ENCODE peak calls at places on chromosomes 16 and 17, in eight cellular contexts. One of them, this sample, is unnamed. For H3K4me1, the result is how much of the 10 kb centered on the place peaks cover.

GRCh38 chr17:11598274-11599221 is at the start of gene DNAH9:
- DNase-seq in GM23338: peak
- DNase-seq in fibroblast of lung: peak
- DNase-seq in HCT116: no peak
- DNase-seq in GM23248: peak
- DNase-seq in PC-9: no peak
- DNase-seq in hepatocyte: peak
- DNase-seq in endothelial cell of umbilical vein: no peak
- DNase-seq in this sample: peak

GRCh38 chr17:48492401-48493298 is 38.2 kb downstream of the HOXB1 start:
- DNase-seq in PC-9: peak
- DNase-seq in fibroblast of lung: peak
- DNase-seq in hepatocyte: peak
- DNase-seq in GM23248: peak
- DNase-seq in HCT116: no peak
- DNase-seq in GM23338: peak
- DNase-seq in endothelial cell of umbilical vein: peak
- DNase-seq in this sample: peak

GRCh38 chr16:85207357-85207921 is 95.2 kb upstream of the CIBAR2 start:
- DNase-seq in hepatocyte: no peak
- DNase-seq in GM23338: no peak
- DNase-seq in PC-9: no peak
- DNase-seq in fibroblast of lung: peak
- DNase-seq in GM23248: no peak
- DNase-seq in endothelial cell of umbilical vein: no peak
- DNase-seq in HCT116: no peak
- DNase-seq in this sample: no peak

GRCh38 chr16:12869681-12870427 is 31.5 kb upstream of the SHISA9 start:
- DNase-seq in fibroblast of lung: no peak
- DNase-seq in endothelial cell of umbilical vein: no peak
- DNase-seq in GM23338: no peak
- DNase-seq in PC-9: peak
- DNase-seq in GM23248: no peak
- DNase-seq in HCT116: no peak
- DNase-seq in hepatocyte: no peak
- DNase-seq in this sample: no peak

GRCh38 chr16:29744541-29745101 is 1.2 kb downstream of the C16orf54 start:
- DNase-seq in HCT116: no peak
- DNase-seq in GM23248: no peak
- DNase-seq in hepatocyte: no peak
- DNase-seq in GM23338: peak
- DNase-seq in endothelial cell of umbilical vein: no peak
- DNase-seq in PC-9: no peak
- DNase-seq in fibroblast of lung: no peak
- DNase-seq in this sample: no peak

GRCh38 chr17:7263071-7263800 is 958 bp upstream of the CLDN7 start:
- DNase-seq in GM23248: no peak
- DNase-seq in hepatocyte: peak
- DNase-seq in HCT116: peak
- DNase-seq in fibroblast of lung: no peak
- DNase-seq in endothelial cell of umbilical vein: no peak
- DNase-seq in PC-9: peak
- DNase-seq in GM23338: peak
- DNase-seq in this sample: peak

GRCh38 chr17:73594598-73594997 is 49.6 kb downstream of the SDK2 start:
- DNase-seq in hepatocyte: no peak
- DNase-seq in PC-9: no peak
- DNase-seq in GM23248: no peak
- DNase-seq in fibroblast of lung: no peak
- DNase-seq in HCT116: no peak
- DNase-seq in GM23338: no peak
- DNase-seq in endothelial cell of umbilical vein: no peak
- DNase-seq in this sample: no peak

GRCh38 chr16:88503771-88504488 is 50.9 kb downstream of the ZFPM1 start:
- DNase-seq in HCT116: no peak
- DNase-seq in GM23338: no peak
- DNase-seq in fibroblast of lung: no peak
- DNase-seq in hepatocyte: no peak
- DNase-seq in endothelial cell of umbilical vein: no peak
- DNase-seq in GM23248: no peak
- DNase-seq in PC-9: no peak
- DNase-seq in this sample: no peak

GRCh38 chr16:56753410-56753809 is 23.5 kb downstream of the NUP93 start:
- DNase-seq in HCT116: no peak
- DNase-seq in GM23248: peak
- DNase-seq in PC-9: no peak
- DNase-seq in endothelial cell of umbilical vein: no peak
- DNase-seq in fibroblast of lung: peak
- DNase-seq in GM23338: no peak
- DNase-seq in hepatocyte: no peak
- DNase-seq in this sample: no peak

GRCh38 chr16:80573700-80574120 is 32.9 kb downstream of the DYNLRB2 start:
- DNase-seq in GM23338: no peak
- DNase-seq in PC-9: no peak
- DNase-seq in hepatocyte: no peak
- DNase-seq in GM23248: no peak
- DNase-seq in fibroblast of lung: no peak
- DNase-seq in HCT116: no peak
- DNase-seq in endothelial cell of umbilical vein: no peak
- DNase-seq in this sample: no peak

GRCh38 chr17:19533718-19534561 is at the start of gene SLC47A1:
- DNase-seq in hepatocyte: peak
- DNase-seq in fibroblast of lung: peak
- DNase-seq in endothelial cell of umbilical vein: peak
- DNase-seq in GM23248: peak
- DNase-seq in GM23338: peak
- DNase-seq in HCT116: no peak
- DNase-seq in PC-9: no peak
- DNase-seq in this sample: peak

GRCh38 chr17:65054602-65055001 is 1.9 kb downstream of the GNA13 start:
- DNase-seq in GM23338: no peak
- DNase-seq in fibroblast of lung: no peak
- DNase-seq in hepatocyte: no peak
- DNase-seq in PC-9: peak
- DNase-seq in HCT116: no peak
- DNase-seq in endothelial cell of umbilical vein: no peak
- DNase-seq in GM23248: peak
- DNase-seq in this sample: no peak

GRCh38 chr17:68794636-68795503 is 160.3 kb downstream of the ABCA8 start:
- DNase-seq in HCT116: no peak
- DNase-seq in GM23338: peak
- DNase-seq in hepatocyte: peak
- DNase-seq in PC-9: no peak
- DNase-seq in endothelial cell of umbilical vein: peak
- DNase-seq in GM23248: peak
- DNase-seq in fibroblast of lung: peak
- DNase-seq in this sample: no peak

GRCh38 chr17:55198690-55199370 is 65.9 kb upstream of the HLF start:
- DNase-seq in PC-9: no peak
- DNase-seq in GM23338: no peak
- DNase-seq in HCT116: no peak
- DNase-seq in endothelial cell of umbilical vein: no peak
- DNase-seq in GM23248: no peak
- DNase-seq in hepatocyte: no peak
- DNase-seq in fibroblast of lung: no peak
- DNase-seq in this sample: no peak

GRCh38 chr17:56112086-56112485 is 41.2 kb upstream of the ANKFN1 start:
- DNase-seq in fibroblast of lung: peak
- DNase-seq in GM23338: no peak
- DNase-seq in hepatocyte: peak
- DNase-seq in HCT116: no peak
- DNase-seq in PC-9: no peak
- DNase-seq in GM23248: peak
- DNase-seq in endothelial cell of umbilical vein: no peak
- DNase-seq in this sample: no peak

GRCh38 chr17:73151888-73152633 is 12.7 kb upstream of the SSTR2 start:
- DNase-seq in fibroblast of lung: no peak
- DNase-seq in endothelial cell of umbilical vein: no peak
- DNase-seq in PC-9: no peak
- DNase-seq in GM23338: no peak
- DNase-seq in HCT116: no peak
- DNase-seq in hepatocyte: no peak
- DNase-seq in GM23248: no peak
- DNase-seq in this sample: no peak

GRCh38 chr17:82830249-82830661 is 9.6 kb downstream of the ZNF750 start:
- DNase-seq in fibroblast of lung: peak
- DNase-seq in hepatocyte: no peak
- DNase-seq in GM23248: no peak
- DNase-seq in endothelial cell of umbilical vein: no peak
- DNase-seq in PC-9: no peak
- DNase-seq in GM23338: no peak
- DNase-seq in HCT116: no peak
- DNase-seq in this sample: no peak

DNA sequence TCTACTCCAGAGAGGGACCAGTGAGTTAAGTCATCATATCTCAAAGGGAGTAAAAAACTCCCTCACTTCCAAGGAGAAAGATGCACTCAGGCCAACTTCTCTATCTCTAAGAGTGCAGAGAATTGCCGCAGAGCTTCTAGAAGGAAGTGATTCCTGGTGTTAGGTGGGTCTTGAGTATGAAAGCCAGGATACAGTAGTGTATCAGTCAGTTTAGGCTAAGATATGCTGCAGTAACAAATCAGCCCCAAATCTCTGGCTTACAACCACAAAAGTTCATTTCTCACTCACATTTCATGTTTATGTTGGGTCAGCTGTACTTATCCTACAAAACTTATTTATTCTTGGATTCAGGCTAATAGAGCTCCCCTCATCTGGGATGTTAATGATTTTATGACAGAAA is 106.3 kb downstream of the HS3ST4 start:
- DNase-seq in hepatocyte: no peak
- DNase-seq in HCT116: no peak
- DNase-seq in endothelial cell of umbilical vein: no peak
- DNase-seq in fibroblast of lung: no peak
- DNase-seq in PC-9: no peak
- DNase-seq in GM23248: no peak
- DNase-seq in GM23338: no peak
- DNase-seq in this sample: no peak
- H3K27ac ChIP-seq in hepatocyte: no peak
- H3K27ac ChIP-seq in HCT116: no peak
- H3K27ac ChIP-seq in endothelial cell of umbilical vein: no peak
- H3K27ac ChIP-seq in fibroblast of lung: no peak
- H3K27ac ChIP-seq in PC-9: no peak
- H3K27ac ChIP-seq in GM23248: no peak
- H3K27ac ChIP-seq in GM23338: no peak
- H3K27ac ChIP-seq in this sample: no peak

GRCh38 chr17:49848739-49849138 is 870 bp upstream of the TAC4 start:
- DNase-seq in endothelial cell of umbilical vein: no peak
- DNase-seq in PC-9: no peak
- DNase-seq in hepatocyte: no peak
- DNase-seq in GM23338: no peak
- DNase-seq in GM23248: no peak
- DNase-seq in HCT116: no peak
- DNase-seq in fibroblast of lung: no peak
- DNase-seq in this sample: no peak

GRCh38 chr17:49846938-49847712 is 744 bp downstream of the TAC4 start:
- DNase-seq in HCT116: no peak
- DNase-seq in fibroblast of lung: no peak
- DNase-seq in PC-9: no peak
- DNase-seq in endothelial cell of umbilical vein: no peak
- DNase-seq in GM23338: no peak
- DNase-seq in hepatocyte: no peak
- DNase-seq in GM23248: no peak
- DNase-seq in this sample: no peak

GRCh38 chr17:49845210-49845782 is 2.6 kb downstream of the TAC4 start:
- DNase-seq in GM23338: no peak
- DNase-seq in endothelial cell of umbilical vein: peak
- DNase-seq in hepatocyte: no peak
- DNase-seq in GM23248: no peak
- DNase-seq in fibroblast of lung: no peak
- DNase-seq in HCT116: no peak
- DNase-seq in PC-9: no peak
- DNase-seq in this sample: no peak

GRCh38 chr17:49849711-49850610 is 2.1 kb upstream of the TAC4 start:
- DNase-seq in hepatocyte: no peak
- DNase-seq in HCT116: no peak
- DNase-seq in fibroblast of lung: no peak
- DNase-seq in PC-9: no peak
- DNase-seq in endothelial cell of umbilical vein: no peak
- DNase-seq in GM23338: no peak
- DNase-seq in GM23248: no peak
- DNase-seq in this sample: no peak

DNA sequence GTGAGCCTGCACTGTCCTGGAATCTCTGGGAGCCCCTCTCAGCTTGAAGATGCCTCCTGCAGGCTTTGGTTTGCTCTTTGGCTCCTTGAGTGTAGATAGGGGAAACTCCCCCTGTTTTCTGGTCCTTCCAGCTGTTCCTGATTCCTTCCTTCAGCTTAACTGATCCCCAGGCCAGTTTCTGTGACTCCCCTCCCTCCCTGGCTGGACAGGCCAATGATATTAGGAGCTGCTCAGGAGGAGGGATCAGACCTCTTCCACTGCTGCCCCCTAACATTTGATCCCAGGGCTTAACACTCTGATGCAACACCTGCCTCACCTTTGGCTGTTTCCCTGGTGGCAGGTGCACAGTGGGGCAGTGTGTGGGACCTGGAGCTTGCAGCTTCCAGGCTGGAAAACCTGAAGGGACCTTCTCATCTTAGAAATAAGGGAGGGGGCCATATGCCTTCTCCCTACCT is at the start of gene TAC4:
- DNase-seq in GM23338: peak
- DNase-seq in PC-9: no peak
- DNase-seq in hepatocyte: no peak
- DNase-seq in GM23248: no peak
- DNase-seq in fibroblast of lung: no peak
- DNase-seq in HCT116: no peak
- DNase-seq in endothelial cell of umbilical vein: no peak
- DNase-seq in this sample: peak
- H3K4me1 ChIP-seq in GM23338: under half
- H3K4me1 ChIP-seq in PC-9: under half
- H3K4me1 ChIP-seq in hepatocyte: under half
- H3K4me1 ChIP-seq in GM23248: under half
- H3K4me1 ChIP-seq in fibroblast of lung: under half
- H3K4me1 ChIP-seq in HCT116: under half
- H3K4me1 ChIP-seq in endothelial cell of umbilical vein: under half
- H3K4me1 ChIP-seq in this sample: under half

DNA sequence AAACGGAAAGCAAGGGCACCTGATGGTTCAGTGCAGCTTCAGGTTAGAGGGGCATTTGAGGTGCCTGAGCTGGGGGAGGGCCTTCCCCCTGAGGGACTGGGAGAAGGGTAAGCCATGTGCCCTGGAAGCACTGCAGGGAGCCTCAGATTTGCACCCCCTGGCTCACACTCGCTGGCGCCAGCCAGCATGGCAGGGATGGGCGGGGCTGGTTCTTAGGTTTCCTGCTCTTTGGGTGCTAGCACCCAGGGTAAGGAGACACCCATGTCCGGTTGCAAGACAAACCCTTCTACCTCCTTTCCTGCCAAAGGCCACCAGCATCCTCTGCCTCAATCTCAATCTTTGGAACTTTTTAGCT is 2.3 kb upstream of the LIMD2 start:
- DNase-seq in GM23338: no peak
- DNase-seq in HCT116: no peak
- DNase-seq in fibroblast of lung: no peak
- DNase-seq in PC-9: no peak
- DNase-seq in hepatocyte: no peak
- DNase-seq in GM23248: no peak
- DNase-seq in endothelial cell of umbilical vein: no peak
- DNase-seq in this sample: no peak
- TF ChIP-seq EZH2 in GM23338: no peak
- TF ChIP-seq EZH2 in HCT116: no peak
- TF ChIP-seq EZH2 in fibroblast of lung: no peak
- TF ChIP-seq EZH2 in PC-9: no peak
- TF ChIP-seq EZH2 in hepatocyte: no peak
- TF ChIP-seq EZH2 in GM23248: no peak
- TF ChIP-seq EZH2 in endothelial cell of umbilical vein: no peak
- TF ChIP-seq EZH2 in this sample: no peak

GRCh38 chr16:50863673-50864144 is 121.8 kb downstream of the CYLD start:
- DNase-seq in GM23248: no peak
- DNase-seq in hepatocyte: no peak
- DNase-seq in fibroblast of lung: no peak
- DNase-seq in GM23338: no peak
- DNase-seq in endothelial cell of umbilical vein: no peak
- DNase-seq in HCT116: no peak
- DNase-seq in PC-9: no peak
- DNase-seq in this sample: no peak
- H3K27ac ChIP-seq in GM23248: no peak
- H3K27ac ChIP-seq in hepatocyte: no peak
- H3K27ac ChIP-seq in fibroblast of lung: no peak
- H3K27ac ChIP-seq in GM23338: no peak
- H3K27ac ChIP-seq in endothelial cell of umbilical vein: no peak
- H3K27ac ChIP-seq in HCT116: no peak
- H3K27ac ChIP-seq in PC-9: no peak
- H3K27ac ChIP-seq in this sample: no peak